ENCODE peak calls at places on chromosomes 11 and 22, in four cellular contexts. S is RPMI8226, C is NCI-H1930, P is RWPE1. R is an unnamed sample.

GRCh38 chr11:57622263-57622662 is 24.8 kb downstream of the SERPING1 start:
- DNase-seq in P (no peak), S (no peak), C (no peak), R (no peak)

GRCh38 chr22:42294034-42294985 is 23.9 kb upstream of the TCF20 start:
- DNase-seq in C (no peak), P (peak; percentile 45), S (peak; percentile 38), R (no peak)

GRCh38 chr22:50569041-50569459 is 6.3 kb upstream of the SYCE3 start:
- DNase-seq in P (no peak), S (no peak), C (no peak), R (no peak)

GRCh38 chr22:48885919-48886305 is 941.8 kb downstream of the BRD1 start:
- DNase-seq in S (peak; percentile 71), C (no peak), P (no peak), R (no peak)

GRCh38 chr22:44424131-44424711 is 73.8 kb downstream of the RTL6 start:
- DNase-seq in S (no peak), P (no peak), C (no peak), R (no peak)

GRCh38 chr11:128318856-128319474 is 268.4 kb downstream of the ETS1 start:
- DNase-seq in P (no peak), C (no peak), S (no peak), R (no peak)

GRCh38 chr11:128328955-128329551 is 258.3 kb downstream of the ETS1 start:
- DNase-seq in S (no peak), P (no peak), C (no peak), R (no peak)

GRCh38 chr11:128940603-128941002 is 2.1 kb downstream of the TP53AIP1 start:
- DNase-seq in P (peak; percentile 78), S (no peak), C (no peak), R (peak; percentile 75)

GRCh38 chr11:119389611-119390254 is 8.2 kb upstream of the USP2 start:
- DNase-seq in S (peak; percentile 54), C (no peak), P (no peak), R (no peak)

GRCh38 chr22:45885171-45885840 is 91.7 kb downstream of the WNT7B start:
- DNase-seq in S (no peak), P (no peak), C (no peak), R (no peak)

GRCh38 chr11:65777241-65777640 is 3.5 kb downstream of the AP5B1 start:
- DNase-seq in S (no peak), C (no peak), P (no peak), R (no peak)

GRCh38 chr11:1542267-1542666 is 29.8 kb downstream of the DUSP8 start:
- DNase-seq in S (peak; percentile 65), P (no peak), C (no peak), R (no peak)

GRCh38 chr22:50504245-50505211 is 3.0 kb downstream of the LMF2 start:
- DNase-seq in C (no peak), P (no peak), S (no peak), R (peak; percentile 53)

GRCh38 chr11:104127828-104128227 is 36.1 kb downstream of the PDGFD start:
- DNase-seq in C (no peak), S (no peak), P (peak; percentile 41), R (peak; percentile 46)

GRCh38 chr11:16352707-16353106 is 3.6 kb downstream of the SOX6 start:
- DNase-seq in P (no peak), C (peak; percentile 56), S (no peak), R (no peak)

GRCh38 chr11:75055511-75055910 is 41.2 kb downstream of the OR2AT4 start:
- DNase-seq in C (no peak), P (no peak), S (no peak), R (no peak)

GRCh38 chr11:34316347-34317037 is 41.3 kb downstream of the ABTB2 start:
- DNase-seq in C (no peak), S (no peak), P (no peak), R (no peak)

GRCh38 chr11:36165638-36166389 is 123.4 kb downstream of the COMMD9 start:
- DNase-seq in P (no peak), C (no peak), S (no peak), R (no peak)

GRCh38 chr22:45805413-45805812 is 133.8 kb downstream of the ATXN10 start:
- DNase-seq in P (no peak), S (no peak), C (no peak), R (peak; percentile 65)

GRCh38 chr22:42892571-42893316 is 35.7 kb upstream of the ARFGAP3 start:
- DNase-seq in P (no peak), S (no peak), C (no peak), R (no peak)

GRCh38 chr22:43885319-43885671 is 6.5 kb downstream of the PNPLA5 start:
- DNase-seq in S (no peak), P (no peak), C (no peak), R (no peak)

GRCh38 chr11:107591098-107591445 is at the start of gene ELMOD1:
- DNase-seq in S (peak; percentile 22), C (peak; percentile 37), P (peak; percentile 59), R (no peak)

GRCh38 chr11:63839508-63840355 is 822 bp downstream of the MARK2 start:
- DNase-seq in S (peak; percentile 57), P (no peak), C (no peak), R (no peak)

GRCh38 chr11:74577624-74578396 is 14.6 kb upstream of the POLD3 start:
- DNase-seq in P (no peak), S (peak; percentile 32), C (no peak), R (no peak)

GRCh38 chr22:44891293-44891747 is 118.5 kb downstream of the PHF21B start:
- DNase-seq in P (no peak), S (no peak), C (no peak), R (no peak)

GRCh38 chr22:47586946-47587345 is 824.5 kb downstream of the TBC1D22A start:
- DNase-seq in C (no peak), P (no peak), S (no peak), R (no peak)

GRCh38 chr11:61413496-61413895 is 16.3 kb downstream of the CPSF7 start:
- DNase-seq in P (no peak), S (no peak), C (no peak), R (no peak)

GRCh38 chr11:123690490-123690889 is 36.1 kb upstream of the SCN3B start:
- DNase-seq in C (no peak), S (no peak), P (peak; percentile 74), R (peak; percentile 47)

GRCh38 chr11:72378704-72379383 is 55.5 kb downstream of the CLPB start:
- DNase-seq in C (no peak), P (no peak), S (no peak), R (no peak)

R was measured in foreskin keratinocyte.